ENCODE peak calls at places on chromosomes 6 and 20, in eight cellular contexts. I is endothelial cell, O is GM13977, G is K562, R is astrocyte of the spinal cord, Y is HCT116, J is GM10248, C is IMR-90. H is an unnamed sample.

GRCh38 chr6:148548065-148548748 is 198.6 kb upstream of the UST start:
- DNase-seq in I (no peak), O (no peak), G (no peak), R (peak), Y (no peak), J (no peak), C (peak), H (peak)

GRCh38 chr6:142301421-142302391 is at the start of gene ADGRG6:
- DNase-seq in I (peak), O (peak), G (peak), R (peak), Y (peak), J (peak), C (peak), H (peak)

GRCh38 chr6:75467284-75467683 is 26.3 kb downstream of the FILIP1 start:
- DNase-seq in I (no peak), O (no peak), G (no peak), R (no peak), Y (no peak), J (no peak), C (no peak), H (no peak)

GRCh38 chr6:63804381-63804956 is 168.9 kb downstream of the PHF3 start:
- DNase-seq in I (no peak), O (no peak), G (no peak), R (peak), Y (no peak), J (no peak), C (peak), H (peak)

GRCh38 chr20:4912380-4913142 is 88.7 kb downstream of the SLC23A2 start:
- DNase-seq in I (no peak), O (no peak), G (no peak), R (no peak), Y (no peak), J (no peak), C (no peak), H (no peak)

GRCh38 chr6:154930490-154930889 is 64.6 kb upstream of the TIAM2 start:
- DNase-seq in I (no peak), O (no peak), G (no peak), R (no peak), Y (no peak), J (no peak), C (no peak), H (no peak)

GRCh38 chr20:44709797-44710196 is 5.4 kb upstream of the CCN5 start:
- DNase-seq in I (no peak), O (no peak), G (no peak), R (no peak), Y (no peak), J (no peak), C (no peak), H (no peak)

GRCh38 chr6:76004202-76004601 is 68.3 kb downstream of the IMPG1 start:
- DNase-seq in I (no peak), O (no peak), G (no peak), R (no peak), Y (no peak), J (no peak), C (no peak), H (no peak)

GRCh38 chr6:142398353-142398752 is 96.5 kb downstream of the ADGRG6 start:
- DNase-seq in I (no peak), O (no peak), G (no peak), R (no peak), Y (no peak), J (no peak), C (no peak), H (no peak)

GRCh38 chr6:35401514-35401913 is 50.6 kb upstream of the FANCE start:
- DNase-seq in I (no peak), O (no peak), G (no peak), R (no peak), Y (no peak), J (no peak), C (no peak), H (no peak)

GRCh38 chr6:35402136-35402855 is 49.8 kb upstream of the FANCE start:
- DNase-seq in I (no peak), O (peak), G (no peak), R (no peak), Y (no peak), J (peak), C (no peak), H (no peak)

GRCh38 chr6:35402856-35403191 is 49.3 kb upstream of the FANCE start:
- DNase-seq in I (no peak), O (no peak), G (no peak), R (no peak), Y (no peak), J (no peak), C (no peak), H (no peak)

GRCh38 chr6:35406666-35407065 is 45.5 kb upstream of the FANCE start:
- DNase-seq in I (no peak), O (no peak), G (no peak), R (no peak), Y (no peak), J (no peak), C (no peak), H (no peak)

DNA sequence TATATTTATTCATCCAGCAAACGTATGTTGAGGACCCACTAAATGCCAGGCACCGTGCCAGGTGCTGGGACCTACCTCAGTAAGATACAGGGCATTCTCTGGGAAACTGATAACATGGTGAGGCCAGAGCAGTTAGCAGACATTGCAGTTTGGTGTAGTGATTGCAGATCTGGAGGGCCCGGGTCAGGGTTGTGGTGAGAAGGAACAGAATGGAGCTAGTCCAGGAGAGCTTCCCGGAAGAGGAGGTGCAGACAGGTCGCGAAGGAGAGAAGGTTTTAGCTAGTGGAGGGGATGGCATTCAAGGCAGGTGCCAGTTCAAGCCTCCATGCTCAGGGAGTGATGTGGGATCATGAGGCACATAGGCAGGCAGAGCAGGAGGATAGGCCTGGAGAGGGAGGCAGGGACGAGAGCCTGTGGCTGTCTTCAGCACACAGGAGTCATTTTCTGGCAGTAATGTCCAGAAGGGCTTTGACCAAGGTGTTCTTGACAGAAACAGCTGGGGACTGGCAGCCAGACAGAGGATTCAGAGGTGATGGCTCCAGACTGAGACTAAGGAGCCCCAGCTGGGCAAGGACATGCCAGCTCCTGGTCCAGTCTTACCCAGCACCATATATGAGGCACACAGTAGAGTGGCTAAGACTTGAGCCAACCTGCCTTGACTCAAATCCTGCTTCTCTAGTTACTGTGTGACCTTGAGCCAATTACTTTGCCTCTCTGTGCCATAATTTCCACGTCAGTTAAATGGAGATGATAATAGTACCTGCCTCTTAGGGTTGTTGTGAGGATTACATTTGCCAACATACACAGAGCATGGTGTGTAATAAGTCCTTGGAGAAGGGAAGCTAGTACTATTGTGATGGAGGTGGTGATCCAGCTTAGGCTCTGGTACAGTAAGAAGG is 48.3 kb upstream of the FANCE start:
- DNase-seq in I (no peak), O (no peak), G (no peak), R (no peak), Y (no peak), J (no peak), C (no peak), H (no peak)
- TF ChIP-seq CTCF in I (no peak), O (no peak), G (no peak), R (no peak), Y (no peak), J (no peak), C (no peak), H (no peak)

DNA sequence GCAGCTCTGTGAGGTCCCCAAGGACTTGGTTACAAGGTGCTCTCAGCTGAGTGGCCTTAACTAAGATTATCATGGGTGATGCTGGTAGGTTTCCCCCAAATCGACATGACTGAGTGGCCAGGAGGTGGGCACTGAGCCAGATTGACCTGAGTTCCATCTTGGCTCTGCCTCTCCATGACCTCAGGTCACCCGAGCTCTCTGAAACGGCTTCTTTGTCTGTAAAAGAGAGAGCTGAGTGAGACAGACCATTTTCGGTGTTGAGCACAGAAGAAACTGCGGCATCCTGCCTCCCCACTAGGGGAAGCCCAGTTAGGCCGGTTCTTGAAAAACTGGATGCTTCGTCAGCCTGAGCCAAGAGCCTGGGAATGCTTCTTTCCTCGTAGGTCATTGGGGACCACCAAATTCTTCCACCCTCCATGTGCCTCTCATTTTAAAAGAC is 14.1 kb upstream of the STX16 start:
- DNase-seq in I (no peak), O (no peak), G (no peak), R (no peak), Y (no peak), J (no peak), C (no peak), H (no peak)
- TF ChIP-seq CTCF in I (no peak), O (no peak), G (no peak), R (peak), Y (peak), J (no peak), C (peak), H (peak)

GRCh38 chr6:32153835-32154513 is at the start of gene PPT2:
- DNase-seq in I (peak), O (peak), G (peak), R (peak), Y (peak), J (peak), C (peak), H (peak)
- TF ChIP-seq CTCF in I (no peak), O (no peak), G (no peak), R (no peak), Y (no peak), J (no peak), C (no peak), H (no peak)

GRCh38 chr6:109095036-109095820 is at the start of gene CEP57L1:
- DNase-seq in I (peak), O (peak), G (peak), R (peak), Y (peak), J (peak), C (peak), H (peak)
- TF ChIP-seq CTCF in I (no peak), O (peak), G (peak), R (no peak), Y (no peak), J (peak), C (peak), H (peak)

GRCh38 chr20:21505810-21506530 is 7.9 kb downstream of the NKX2-2 start:
- DNase-seq in I (peak), O (peak), G (peak), R (no peak), Y (peak), J (peak), C (peak), H (no peak)
- TF ChIP-seq CTCF in I (peak), O (peak), G (peak), R (peak), Y (peak), J (peak), C (peak), H (peak)

DNA sequence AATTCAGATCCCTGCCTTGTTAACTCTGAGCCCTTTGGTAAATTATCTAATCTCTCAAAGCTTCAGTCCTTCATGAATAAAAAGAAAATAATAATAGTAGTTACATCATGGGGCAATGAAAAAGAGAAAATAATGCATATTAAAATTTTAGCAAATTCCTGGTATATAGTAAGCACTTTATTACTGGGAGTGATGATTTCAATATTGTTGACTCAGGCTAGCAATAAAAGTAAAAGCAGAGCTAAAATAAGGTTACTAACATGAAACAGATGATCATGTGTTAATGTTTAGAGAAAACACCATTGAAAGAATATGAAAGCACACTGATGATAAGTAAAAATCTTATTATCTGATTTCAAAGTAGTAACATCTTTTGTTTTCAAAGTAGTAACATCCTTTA is 13.6 kb downstream of the GINS1 start:
- DNase-seq in I (no peak), O (no peak), G (no peak), R (no peak), Y (no peak), J (no peak), C (no peak), H (no peak)
- TF ChIP-seq CTCF in I (no peak), O (no peak), G (no peak), R (no peak), Y (no peak), J (no peak), C (no peak), H (no peak)

DNA sequence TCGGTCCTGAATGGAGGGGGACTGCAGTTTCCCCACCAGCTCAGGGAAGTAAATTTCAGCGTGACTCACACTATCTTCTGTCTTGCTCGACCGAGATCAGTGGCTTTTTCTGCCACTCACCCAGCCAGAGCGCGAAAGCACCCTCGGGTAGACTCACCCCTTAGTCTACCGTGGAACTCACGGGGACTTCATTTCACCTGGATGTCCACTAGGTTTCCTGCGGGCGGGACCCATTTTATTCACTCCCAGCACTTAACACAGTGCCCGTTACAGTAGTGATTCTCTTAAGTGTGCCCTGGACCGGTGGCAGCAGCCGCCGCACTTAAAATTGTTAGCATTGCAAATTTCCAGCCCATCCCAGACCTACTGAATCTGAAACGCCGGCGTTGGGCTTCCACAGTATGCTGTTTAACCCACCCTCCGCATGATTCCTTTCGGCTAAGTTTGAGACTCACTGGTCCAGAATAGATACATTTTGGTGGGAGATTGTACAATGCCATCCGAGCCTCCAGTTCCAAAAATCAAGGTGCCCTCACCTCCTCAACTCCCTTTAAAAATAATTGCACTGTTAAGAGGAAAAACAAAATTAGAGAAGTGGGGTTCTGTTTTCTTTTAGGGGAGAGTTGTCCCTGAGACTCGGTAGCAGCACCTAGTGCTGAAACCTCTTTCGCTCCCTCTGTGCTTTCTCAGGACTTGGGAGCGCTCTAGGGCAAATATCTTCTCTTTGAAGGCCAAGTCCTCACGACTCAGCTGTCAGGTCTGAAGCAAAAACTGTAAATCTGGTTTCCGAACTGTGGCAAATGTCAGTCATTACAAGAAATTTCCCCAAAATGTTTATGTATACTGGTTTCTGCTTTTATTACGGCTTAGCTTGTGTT is 1.0 kb downstream of the SMPDL3A start:
- DNase-seq in I (no peak), O (peak), G (peak), R (peak), Y (no peak), J (peak), C (peak), H (no peak)
- TF ChIP-seq CTCF in I (no peak), O (no peak), G (no peak), R (peak), Y (peak), J (no peak), C (no peak), H (peak)

GRCh38 chr20:62126141-62126540 is 3.9 kb downstream of the LSM14B start:
- DNase-seq in I (no peak), O (no peak), G (no peak), R (no peak), Y (no peak), J (no peak), C (no peak), H (no peak)

GRCh38 chr20:62122659-62123449 is 579 bp downstream of the LSM14B start:
- DNase-seq in I (no peak), O (peak), G (peak), R (peak), Y (no peak), J (peak), C (no peak), H (no peak)

GRCh38 chr20:62121776-62122658 is at the start of gene LSM14B:
- DNase-seq in I (peak), O (peak), G (peak), R (peak), Y (peak), J (peak), C (peak), H (peak)

GRCh38 chr20:62120990-62121775 is 1.1 kb upstream of the LSM14B start:
- DNase-seq in I (no peak), O (no peak), G (no peak), R (no peak), Y (peak), J (no peak), C (peak), H (peak)

DNA sequence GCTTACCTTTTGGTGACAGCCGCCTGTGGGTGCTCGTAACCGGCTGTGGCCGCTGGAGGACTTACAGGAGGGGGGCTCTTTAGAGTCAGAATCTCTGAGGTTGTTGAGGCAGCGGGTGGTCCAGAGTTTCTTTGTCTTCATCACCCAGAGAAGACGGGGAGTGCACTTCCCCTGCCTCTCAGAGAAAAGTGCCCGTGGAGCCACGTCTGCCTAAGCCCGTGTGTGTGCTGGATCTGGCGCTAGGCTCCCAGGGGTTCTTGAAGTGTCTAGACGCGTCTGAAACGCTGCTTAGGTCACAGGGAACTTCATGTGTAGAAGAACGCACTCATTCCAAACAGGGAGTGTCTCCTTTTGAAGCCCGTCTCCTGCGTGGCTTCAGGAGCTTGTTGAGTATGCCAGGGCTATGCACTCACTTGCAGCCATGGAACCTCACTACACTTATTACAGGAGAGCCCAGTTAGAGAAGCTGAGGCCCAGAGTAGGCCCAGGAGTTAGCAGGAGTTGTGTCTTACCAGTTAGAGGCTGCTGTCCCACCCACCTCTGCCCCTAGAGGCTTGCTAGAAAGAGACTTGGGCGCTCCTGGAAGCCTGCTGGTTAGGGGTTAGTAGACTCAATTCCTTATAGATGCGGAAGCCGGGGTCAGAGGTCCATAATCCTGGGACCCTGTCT is 1.3 kb downstream of the LSM14B start:
- DNase-seq in I (no peak), O (no peak), G (no peak), R (peak), Y (no peak), J (no peak), C (peak), H (peak)
- TF ChIP-seq CTCF in I (no peak), O (no peak), G (peak), R (peak), Y (no peak), J (no peak), C (peak), H (peak)

DNA sequence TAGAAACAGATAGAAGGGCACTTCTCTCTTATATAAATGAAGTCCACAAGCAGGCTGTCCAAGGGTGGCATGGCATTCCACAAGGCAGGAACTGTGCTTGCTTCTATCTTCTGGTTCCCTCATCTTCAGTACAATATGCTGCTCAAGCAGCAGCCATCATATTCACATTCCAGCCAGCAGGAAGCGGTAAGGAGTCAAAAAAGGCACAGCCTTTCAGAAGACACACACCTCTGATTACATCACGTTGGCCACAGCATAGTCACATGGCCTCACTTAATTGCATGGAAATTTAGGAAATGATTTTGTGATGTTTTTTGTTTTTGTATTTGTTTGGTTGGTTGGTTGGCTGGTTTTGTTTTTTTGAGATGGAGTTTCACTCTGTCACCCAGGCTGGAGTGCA is 19.0 kb downstream of the REM1 start:
- DNase-seq in I (peak), O (no peak), G (peak), R (no peak), Y (peak), J (no peak), C (peak), H (peak)
- TF ChIP-seq CTCF in I (peak), O (no peak), G (peak), R (peak), Y (peak), J (no peak), C (peak), H (peak)

DNA sequence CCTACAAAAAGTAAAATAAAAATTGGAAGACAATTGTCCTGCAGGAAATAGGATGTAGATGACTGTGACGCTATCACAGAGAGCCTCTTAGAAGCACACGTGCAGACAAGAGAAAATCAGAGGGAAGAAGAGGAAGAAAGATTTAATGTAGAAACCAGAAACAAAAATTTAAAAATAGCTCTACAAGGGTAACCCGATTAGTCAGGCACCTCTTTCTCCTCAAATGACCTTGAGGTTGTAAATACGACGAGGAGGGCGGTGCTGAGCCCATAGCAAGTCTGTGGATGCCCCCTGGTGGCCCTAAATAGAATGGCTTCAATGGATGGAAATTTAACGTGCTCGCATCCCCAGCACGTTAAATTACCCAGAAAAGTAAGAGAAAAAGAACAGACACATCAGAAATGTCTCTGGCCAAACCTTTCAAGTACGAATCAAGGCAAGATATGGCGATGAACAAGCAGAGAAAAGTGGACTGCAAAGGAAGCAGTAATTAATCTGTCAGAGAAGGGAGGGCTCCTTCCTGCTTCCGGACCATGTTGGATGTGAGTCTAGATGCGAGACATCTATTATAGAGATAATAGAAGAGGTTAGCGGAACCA is 4.2 kb upstream of the PRPH2 start:
- DNase-seq in I (peak), O (peak), G (peak), R (peak), Y (peak), J (peak), C (peak), H (peak)
- TF ChIP-seq CTCF in I (peak), O (peak), G (peak), R (peak), Y (peak), J (peak), C (peak), H (peak)